ENCODE peak calls at places on chromosomes 16 and 17, in five cellular contexts. E is PC-3; Q is AG08396; K is activated CD8-positive, alpha-beta T cell treated with anti-CD3 and anti-CD28 coated beads for 36 hours; T is GM12891. H is an unnamed sample.

GRCh38 chr16:49630783-49631182 is 225.1 kb downstream of the ZNF423 start:
- DNase-seq in E (no peak), Q (no peak), K (no peak), T (no peak), H (no peak)

GRCh38 chr17:29102741-29103181 is 59.8 kb downstream of the PIPOX start:
- DNase-seq in E (no peak), Q (no peak), K (no peak), T (no peak), H (peak; percentile 27)

GRCh38 chr16:86219655-86220445 is 290.5 kb upstream of the FOXF1 start:
- DNase-seq in E (no peak), Q (no peak), K (no peak), T (no peak), H (peak; percentile 65)

GRCh38 chr16:85554791-85555548 is 58.2 kb upstream of the GSE1 start:
- DNase-seq in E (peak; percentile 21), Q (peak; percentile 87), K (peak; percentile 83), T (no peak), H (peak; percentile 73)

GRCh38 chr16:55116165-55116894 is 185.7 kb downstream of the IRX5 start:
- DNase-seq in E (no peak), Q (peak; percentile 81), K (no peak), T (no peak), H (peak; percentile 14)

GRCh38 chr17:17698869-17699351 is 17.7 kb downstream of the RAI1 start:
- DNase-seq in E (no peak), Q (no peak), K (no peak), T (no peak), H (peak; percentile 66)

GRCh38 chr16:68361485-68361884 is 50.7 kb downstream of the PRMT7 start:
- DNase-seq in E (no peak), Q (no peak), K (no peak), T (no peak), H (no peak)

GRCh38 chr17:7393613-7394451 is 493 bp downstream of the PLSCR3 start:
- DNase-seq in E (peak; percentile 34), Q (peak; percentile 71), K (peak; percentile 74), T (no peak), H (no peak)

GRCh38 chr17:32226881-32227280 is 38.8 kb upstream of the RHBDL3 start:
- DNase-seq in E (no peak), Q (no peak), K (no peak), T (no peak), H (no peak)

GRCh38 chr16:67922740-67923139 is 8.9 kb downstream of the CTRL start:
- DNase-seq in E (no peak), Q (no peak), K (no peak), T (no peak), H (no peak)

GRCh38 chr17:32157225-32157624 is 14.9 kb downstream of the RHOT1 start:
- DNase-seq in E (peak; percentile 27), Q (no peak), K (no peak), T (no peak), H (peak; percentile 47)

GRCh38 chr17:52106638-52107261 is 51.8 kb downstream of the CA10 start:
- DNase-seq in E (peak; percentile 77), Q (peak; percentile 26), K (peak; percentile 65), T (peak; percentile 11), H (peak; percentile 6)

GRCh38 chr17:79440251-79440650 is 170.6 kb downstream of the RBFOX3 start:
- DNase-seq in E (no peak), Q (no peak), K (no peak), T (no peak), H (no peak)

GRCh38 chr17:7220593-7221280 is 999 bp downstream of the ACADVL start:
- DNase-seq in E (peak; percentile 43), Q (peak; percentile 64), K (peak; percentile 81), T (peak; percentile 60), H (peak; percentile 59)

GRCh38 chr16:78543066-78543465 is 443.6 kb downstream of the WWOX start:
- DNase-seq in E (no peak), Q (no peak), K (no peak), T (no peak), H (no peak)

GRCh38 chr17:79002291-79002690 is 7.3 kb downstream of the CANT1 start:
- DNase-seq in E (no peak), Q (no peak), K (no peak), T (no peak), H (no peak)

GRCh38 chr17:7146115-7146514 is 31.5 kb upstream of the ASGR2 start:
- DNase-seq in E (no peak), Q (no peak), K (no peak), T (no peak), H (peak; percentile 35)

GRCh38 chr17:57625957-57626356 is 119.1 kb downstream of the CCDC182 start:
- DNase-seq in E (no peak), Q (no peak), K (no peak), T (no peak), H (no peak)

GRCh38 chr16:69936751-69937211 is 14.4 kb upstream of the CLEC18A start:
- DNase-seq in E (no peak), Q (no peak), K (no peak), T (no peak), H (no peak)

GRCh38 chr16:31072540-31073072 is 1.4 kb downstream of the ZNF668 start:
- DNase-seq in E (peak; percentile 48), Q (peak; percentile 59), K (peak; percentile 61), T (no peak), H (peak; percentile 44)

H was measured in fibroblast of lung.